ENCODE peak calls at places on chromosomes 2 and 18, in six cellular contexts. One of them, this sample, is unnamed.

GRCh38 chr2:74391209-74391579 is 11.1 kb upstream of the DCTN1 start:
- DNase-seq in HepG2: no peak
- DNase-seq in H1: no peak
- DNase-seq in GM12891: no peak
- DNase-seq in GM12878: no peak
- DNase-seq in K562: peak
- DNase-seq in this sample: no peak

GRCh38 chr18:28365406-28365805 is 188.5 kb upstream of the CDH2 start:
- DNase-seq in HepG2: no peak
- DNase-seq in H1: no peak
- DNase-seq in GM12891: no peak
- DNase-seq in GM12878: no peak
- DNase-seq in K562: no peak
- DNase-seq in this sample: no peak

GRCh38 chr2:110993557-110994231 is 127.0 kb upstream of the BCL2L11 start:
- DNase-seq in HepG2: no peak
- DNase-seq in H1: no peak
- DNase-seq in GM12891: no peak
- DNase-seq in GM12878: no peak
- DNase-seq in K562: no peak
- DNase-seq in this sample: no peak

GRCh38 chr2:221176666-221177065 is 395.4 kb downstream of the EPHA4 start:
- DNase-seq in HepG2: no peak
- DNase-seq in H1: no peak
- DNase-seq in GM12891: no peak
- DNase-seq in GM12878: no peak
- DNase-seq in K562: no peak
- DNase-seq in this sample: no peak

GRCh38 chr2:74824675-74825074 is 9.3 kb upstream of the HK2 start:
- DNase-seq in HepG2: no peak
- DNase-seq in H1: no peak
- DNase-seq in GM12891: no peak
- DNase-seq in GM12878: no peak
- DNase-seq in K562: no peak
- DNase-seq in this sample: no peak

GRCh38 chr2:63992061-63992685 is 27.1 kb downstream of the VPS54 start:
- DNase-seq in HepG2: no peak
- DNase-seq in H1: no peak
- DNase-seq in GM12891: no peak
- DNase-seq in GM12878: no peak
- DNase-seq in K562: no peak
- DNase-seq in this sample: no peak

GRCh38 chr2:222052934-222053367 is 245.8 kb downstream of the PAX3 start:
- DNase-seq in HepG2: no peak
- DNase-seq in H1: peak
- DNase-seq in GM12891: no peak
- DNase-seq in GM12878: no peak
- DNase-seq in K562: no peak
- DNase-seq in this sample: no peak

GRCh38 chr2:56334622-56335021 is 150.8 kb downstream of the CCDC85A start:
- DNase-seq in HepG2: no peak
- DNase-seq in H1: no peak
- DNase-seq in GM12891: no peak
- DNase-seq in GM12878: no peak
- DNase-seq in K562: no peak
- DNase-seq in this sample: no peak

GRCh38 chr2:160109243-160109642 is 46.8 kb upstream of the PLA2R1 start:
- DNase-seq in HepG2: no peak
- DNase-seq in H1: no peak
- DNase-seq in GM12891: no peak
- DNase-seq in GM12878: no peak
- DNase-seq in K562: no peak
- DNase-seq in this sample: no peak

GRCh38 chr18:74528913-74529312 is 5.4 kb upstream of the CNDP1 start:
- DNase-seq in HepG2: no peak
- DNase-seq in H1: no peak
- DNase-seq in GM12891: no peak
- DNase-seq in GM12878: no peak
- DNase-seq in K562: no peak
- DNase-seq in this sample: no peak

GRCh38 chr2:194819367-194819766 is 837.7 kb upstream of the SLC39A10 start:
- DNase-seq in HepG2: no peak
- DNase-seq in H1: no peak
- DNase-seq in GM12891: no peak
- DNase-seq in GM12878: no peak
- DNase-seq in K562: no peak
- DNase-seq in this sample: no peak

GRCh38 chr2:180115675-180116074 is 108.6 kb upstream of the CWC22 start:
- DNase-seq in HepG2: no peak
- DNase-seq in H1: no peak
- DNase-seq in GM12891: no peak
- DNase-seq in GM12878: no peak
- DNase-seq in K562: no peak
- DNase-seq in this sample: no peak

GRCh38 chr2:216690451-216691209 is 4.7 kb downstream of the IGFBP5 start:
- DNase-seq in HepG2: no peak
- DNase-seq in H1: no peak
- DNase-seq in GM12891: no peak
- DNase-seq in GM12878: no peak
- DNase-seq in K562: no peak
- DNase-seq in this sample: no peak

GRCh38 chr2:216687646-216688045 is 7.7 kb downstream of the IGFBP5 start:
- DNase-seq in HepG2: peak
- DNase-seq in H1: no peak
- DNase-seq in GM12891: no peak
- DNase-seq in GM12878: no peak
- DNase-seq in K562: peak
- DNase-seq in this sample: no peak

GRCh38 chr2:216689397-216689796 is 6.0 kb downstream of the IGFBP5 start:
- DNase-seq in HepG2: no peak
- DNase-seq in H1: no peak
- DNase-seq in GM12891: no peak
- DNase-seq in GM12878: no peak
- DNase-seq in K562: no peak
- DNase-seq in this sample: no peak

GRCh38 chr2:216687111-216687510 is 8.2 kb downstream of the IGFBP5 start:
- DNase-seq in HepG2: no peak
- DNase-seq in H1: no peak
- DNase-seq in GM12891: no peak
- DNase-seq in GM12878: no peak
- DNase-seq in K562: no peak
- DNase-seq in this sample: no peak

GRCh38 chr2:216688731-216689360 is 6.5 kb downstream of the IGFBP5 start:
- DNase-seq in HepG2: no peak
- DNase-seq in H1: no peak
- DNase-seq in GM12891: no peak
- DNase-seq in GM12878: no peak
- DNase-seq in K562: no peak
- DNase-seq in this sample: no peak
- TF ChIP-seq TAF1 in HepG2: no peak
- TF ChIP-seq TAF1 in H1: no peak
- TF ChIP-seq TAF1 in GM12891: no peak
- TF ChIP-seq TAF1 in GM12878: no peak
- TF ChIP-seq TAF1 in K562: no peak
- TF ChIP-seq TAF1 in this sample: no peak

DNA sequence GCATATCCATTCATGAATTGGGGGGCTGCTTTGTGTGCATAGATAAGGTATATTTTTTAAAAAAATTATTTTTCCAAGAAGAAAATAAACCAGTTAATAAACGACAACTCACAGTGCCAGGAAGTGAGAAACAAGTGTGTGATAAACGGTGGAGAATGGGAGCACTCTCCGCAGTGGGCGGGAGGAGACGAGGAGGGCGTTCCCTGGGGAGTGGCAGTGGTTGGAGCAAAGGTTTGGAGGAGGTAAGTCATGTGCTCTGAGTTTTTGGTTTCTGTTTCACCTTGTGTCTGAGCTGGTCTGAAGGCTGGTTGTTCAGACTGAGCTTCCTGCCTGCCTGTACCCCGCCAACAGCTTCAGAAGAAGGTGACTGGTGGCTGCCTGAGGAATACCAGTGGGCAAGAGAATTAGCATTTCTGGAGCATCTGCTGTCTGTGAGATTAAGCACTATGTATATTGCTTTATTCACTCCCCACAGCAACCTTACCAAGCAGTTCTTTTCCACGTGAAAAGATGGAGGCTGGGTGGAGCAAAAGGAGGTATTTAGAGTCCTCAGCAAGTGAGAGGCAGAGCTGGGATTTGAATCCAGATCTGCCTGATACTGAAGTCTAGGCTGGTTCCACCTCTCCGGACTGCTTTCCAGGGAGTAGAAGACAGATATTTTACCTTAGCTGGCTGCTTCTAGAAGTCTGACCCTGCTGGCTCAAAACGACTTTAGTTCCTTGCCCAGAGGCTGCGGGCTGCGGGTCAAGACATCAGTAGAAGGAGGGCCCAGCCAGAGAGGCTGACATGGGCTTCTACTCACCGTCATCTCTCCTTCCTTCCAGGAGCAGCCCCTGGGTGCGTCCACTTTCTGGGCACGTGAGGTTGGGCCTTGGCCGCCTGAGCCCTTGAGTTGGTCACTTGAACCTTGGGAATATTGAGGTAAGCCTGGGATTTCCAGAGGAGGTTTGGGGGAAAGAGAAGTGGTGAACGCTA is 26.9 kb upstream of the CASP8 start:
- DNase-seq in HepG2: peak
- DNase-seq in H1: peak
- DNase-seq in GM12891: peak
- DNase-seq in GM12878: peak
- DNase-seq in K562: peak
- DNase-seq in this sample: peak
- TF ChIP-seq POLR2A in HepG2: peak
- TF ChIP-seq POLR2A in H1: no peak
- TF ChIP-seq POLR2A in GM12891: peak
- TF ChIP-seq POLR2A in GM12878: peak
- TF ChIP-seq POLR2A in K562: peak
- TF ChIP-seq POLR2A in this sample: peak

GRCh38 chr2:177129610-177130009 is 83.0 kb upstream of the HNRNPA3 start:
- DNase-seq in HepG2: no peak
- DNase-seq in H1: no peak
- DNase-seq in GM12891: no peak
- DNase-seq in GM12878: no peak
- DNase-seq in K562: no peak
- DNase-seq in this sample: no peak
- TF ChIP-seq POLR2AphosphoS5 in HepG2: no peak
- TF ChIP-seq POLR2AphosphoS5 in H1: no peak
- TF ChIP-seq POLR2AphosphoS5 in GM12891: no peak
- TF ChIP-seq POLR2AphosphoS5 in GM12878: no peak
- TF ChIP-seq POLR2AphosphoS5 in K562: no peak
- TF ChIP-seq POLR2AphosphoS5 in this sample: no peak

GRCh38 chr2:223957092-223957851 is at the start of gene MRPL44:
- DNase-seq in HepG2: peak
- DNase-seq in H1: peak
- DNase-seq in GM12891: peak
- DNase-seq in GM12878: peak
- DNase-seq in K562: peak
- DNase-seq in this sample: peak
- TF ChIP-seq TAF1 in HepG2: peak
- TF ChIP-seq TAF1 in H1: peak
- TF ChIP-seq TAF1 in GM12891: peak
- TF ChIP-seq TAF1 in GM12878: peak
- TF ChIP-seq TAF1 in K562: peak
- TF ChIP-seq TAF1 in this sample: peak

GRCh38 chr2:11154460-11155325 is 574 bp upstream of the SLC66A3 start:
- DNase-seq in HepG2: peak
- DNase-seq in H1: peak
- DNase-seq in GM12891: peak
- DNase-seq in GM12878: peak
- DNase-seq in K562: peak
- DNase-seq in this sample: peak
- TF ChIP-seq POLR2A in HepG2: peak
- TF ChIP-seq POLR2A in H1: no peak
- TF ChIP-seq POLR2A in GM12891: peak
- TF ChIP-seq POLR2A in GM12878: peak
- TF ChIP-seq POLR2A in K562: peak
- TF ChIP-seq POLR2A in this sample: no peak

DNA sequence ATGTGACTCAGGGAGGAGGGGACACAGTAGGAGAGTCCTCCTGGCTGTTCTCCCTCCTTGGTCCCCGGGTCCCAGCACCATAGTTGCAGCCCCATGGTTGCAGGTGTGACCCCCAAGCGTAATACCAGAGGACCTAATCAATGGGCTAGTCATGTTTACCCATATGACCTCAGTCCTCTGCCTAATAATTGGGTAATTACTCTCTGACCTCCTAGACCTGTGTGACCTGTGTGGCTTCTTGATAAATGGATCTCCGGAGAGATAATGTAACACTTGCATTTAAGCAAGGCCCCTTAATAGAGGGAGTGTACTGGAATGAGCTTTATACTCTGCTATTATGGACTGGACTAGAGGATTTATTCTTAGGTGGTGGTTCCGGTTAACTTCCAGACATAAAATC is 32.2 kb upstream of the GMCL1 start:
- DNase-seq in HepG2: no peak
- DNase-seq in H1: no peak
- DNase-seq in GM12891: no peak
- DNase-seq in GM12878: no peak
- DNase-seq in K562: no peak
- DNase-seq in this sample: no peak
- TF ChIP-seq POLR2AphosphoS5 in HepG2: no peak
- TF ChIP-seq POLR2AphosphoS5 in H1: no peak
- TF ChIP-seq POLR2AphosphoS5 in GM12891: no peak
- TF ChIP-seq POLR2AphosphoS5 in GM12878: no peak
- TF ChIP-seq POLR2AphosphoS5 in K562: no peak
- TF ChIP-seq POLR2AphosphoS5 in this sample: no peak